ENCODE peak calls at places on chromosomes 6 and 20, in five cellular contexts. One of them, this sample, is unnamed.

GRCh38 chr6:3294921-3295871 is 36.4 kb downstream of the PSMG4 start:
- DNase-seq in cardiac fibroblast: no peak
- DNase-seq in neural crest cell: no peak
- DNase-seq in left ventricle myocardium inferior: no peak
- DNase-seq in osteocyte: no peak
- DNase-seq in this sample: no peak

GRCh38 chr6:10210052-10210451 is 204.8 kb downstream of the TFAP2A start:
- DNase-seq in cardiac fibroblast: peak
- DNase-seq in neural crest cell: no peak
- DNase-seq in left ventricle myocardium inferior: no peak
- DNase-seq in osteocyte: no peak
- DNase-seq in this sample: no peak

GRCh38 chr6:6179858-6180257 is 140.6 kb downstream of the F13A1 start:
- DNase-seq in cardiac fibroblast: no peak
- DNase-seq in neural crest cell: no peak
- DNase-seq in left ventricle myocardium inferior: no peak
- DNase-seq in osteocyte: no peak
- DNase-seq in this sample: peak

GRCh38 chr20:1912646-1913045 is 17.4 kb downstream of the SIRPA start:
- DNase-seq in cardiac fibroblast: no peak
- DNase-seq in neural crest cell: no peak
- DNase-seq in left ventricle myocardium inferior: no peak
- DNase-seq in osteocyte: no peak
- DNase-seq in this sample: no peak

GRCh38 chr20:50218987-50219435 is 28.4 kb downstream of the CEBPB start:
- DNase-seq in cardiac fibroblast: peak
- DNase-seq in neural crest cell: no peak
- DNase-seq in left ventricle myocardium inferior: no peak
- DNase-seq in osteocyte: no peak
- DNase-seq in this sample: peak

GRCh38 chr6:29553268-29554057 is 6.1 kb downstream of the UBD start:
- DNase-seq in cardiac fibroblast: peak
- DNase-seq in neural crest cell: peak
- DNase-seq in left ventricle myocardium inferior: peak
- DNase-seq in osteocyte: no peak
- DNase-seq in this sample: peak

GRCh38 chr6:12548526-12548925 is 168.0 kb upstream of the PHACTR1 start:
- DNase-seq in cardiac fibroblast: peak
- DNase-seq in neural crest cell: no peak
- DNase-seq in left ventricle myocardium inferior: no peak
- DNase-seq in osteocyte: no peak
- DNase-seq in this sample: no peak

GRCh38 chr20:17343631-17344447 is 117.0 kb downstream of the PCSK2 start:
- DNase-seq in cardiac fibroblast: no peak
- DNase-seq in neural crest cell: no peak
- DNase-seq in left ventricle myocardium inferior: no peak
- DNase-seq in osteocyte: no peak
- DNase-seq in this sample: no peak

GRCh38 chr6:162124710-162125435 is 602.7 kb downstream of the PRKN start:
- DNase-seq in cardiac fibroblast: no peak
- DNase-seq in neural crest cell: no peak
- DNase-seq in left ventricle myocardium inferior: no peak
- DNase-seq in osteocyte: no peak
- DNase-seq in this sample: no peak

GRCh38 chr6:36373368-36374009 is 14.0 kb downstream of the ETV7 start:
- DNase-seq in cardiac fibroblast: no peak
- DNase-seq in neural crest cell: no peak
- DNase-seq in left ventricle myocardium inferior: no peak
- DNase-seq in osteocyte: no peak
- DNase-seq in this sample: no peak

GRCh38 chr6:36780517-36781210 is 58.6 kb downstream of the CPNE5 start:
- DNase-seq in cardiac fibroblast: no peak
- DNase-seq in neural crest cell: no peak
- DNase-seq in left ventricle myocardium inferior: no peak
- DNase-seq in osteocyte: no peak
- DNase-seq in this sample: no peak

GRCh38 chr6:160996316-160996715 is 4.7 kb downstream of the MAP3K4 start:
- DNase-seq in cardiac fibroblast: peak
- DNase-seq in neural crest cell: no peak
- DNase-seq in left ventricle myocardium inferior: no peak
- DNase-seq in osteocyte: no peak
- DNase-seq in this sample: no peak

GRCh38 chr6:127481628-127482027 is 22.4 kb upstream of the KIAA0408 start:
- DNase-seq in cardiac fibroblast: peak
- DNase-seq in neural crest cell: no peak
- DNase-seq in left ventricle myocardium inferior: no peak
- DNase-seq in osteocyte: no peak
- DNase-seq in this sample: no peak

GRCh38 chr6:111709615-111710398 is 104.1 kb upstream of the TRAF3IP2 start:
- DNase-seq in cardiac fibroblast: peak
- DNase-seq in neural crest cell: no peak
- DNase-seq in left ventricle myocardium inferior: no peak
- DNase-seq in osteocyte: no peak
- DNase-seq in this sample: peak

GRCh38 chr6:111604259-111605099 is 1.2 kb downstream of the TRAF3IP2 start:
- DNase-seq in cardiac fibroblast: peak
- DNase-seq in neural crest cell: no peak
- DNase-seq in left ventricle myocardium inferior: peak
- DNase-seq in osteocyte: no peak
- DNase-seq in this sample: no peak

GRCh38 chr6:14729186-14729871 is 516.5 kb upstream of the JARID2 start:
- DNase-seq in cardiac fibroblast: no peak
- DNase-seq in neural crest cell: no peak
- DNase-seq in left ventricle myocardium inferior: no peak
- DNase-seq in osteocyte: no peak
- DNase-seq in this sample: no peak

GRCh38 chr6:37705239-37706051 is 7.8 kb upstream of the MDGA1 start:
- DNase-seq in cardiac fibroblast: peak
- DNase-seq in neural crest cell: peak
- DNase-seq in left ventricle myocardium inferior: peak
- DNase-seq in osteocyte: peak
- DNase-seq in this sample: peak

GRCh38 chr20:6562111-6562510 is 205.4 kb upstream of the BMP2 start:
- DNase-seq in cardiac fibroblast: peak
- DNase-seq in neural crest cell: no peak
- DNase-seq in left ventricle myocardium inferior: no peak
- DNase-seq in osteocyte: no peak
- DNase-seq in this sample: no peak

GRCh38 chr20:61922936-61923335 is 142.7 kb downstream of the TAF4 start:
- DNase-seq in cardiac fibroblast: no peak
- DNase-seq in neural crest cell: no peak
- DNase-seq in left ventricle myocardium inferior: no peak
- DNase-seq in osteocyte: no peak
- DNase-seq in this sample: no peak

GRCh38 chr6:46808806-46809205 is 15.6 kb downstream of the MEP1A start:
- DNase-seq in cardiac fibroblast: no peak
- DNase-seq in neural crest cell: no peak
- DNase-seq in left ventricle myocardium inferior: no peak
- DNase-seq in osteocyte: no peak
- DNase-seq in this sample: no peak

GRCh38 chr6:21594427-21595264 is 1.1 kb downstream of the SOX4 start:
- DNase-seq in cardiac fibroblast: peak
- DNase-seq in neural crest cell: peak
- DNase-seq in left ventricle myocardium inferior: peak
- DNase-seq in osteocyte: no peak
- DNase-seq in this sample: peak

GRCh38 chr6:142357879-142358278 is 56.1 kb downstream of the ADGRG6 start:
- DNase-seq in cardiac fibroblast: no peak
- DNase-seq in neural crest cell: no peak
- DNase-seq in left ventricle myocardium inferior: no peak
- DNase-seq in osteocyte: no peak
- DNase-seq in this sample: no peak

GRCh38 chr6:125869427-125869826 is 78.7 kb downstream of the NCOA7 start:
- DNase-seq in cardiac fibroblast: peak
- DNase-seq in neural crest cell: no peak
- DNase-seq in left ventricle myocardium inferior: peak
- DNase-seq in osteocyte: no peak
- DNase-seq in this sample: no peak

GRCh38 chr6:169725270-169726048 is 1.2 kb upstream of the PHF10 start:
- DNase-seq in cardiac fibroblast: peak
- DNase-seq in neural crest cell: peak
- DNase-seq in left ventricle myocardium inferior: peak
- DNase-seq in osteocyte: no peak
- DNase-seq in this sample: peak

GRCh38 chr6:160027076-160027475 is 58.2 kb downstream of the IGF2R start:
- DNase-seq in cardiac fibroblast: no peak
- DNase-seq in neural crest cell: no peak
- DNase-seq in left ventricle myocardium inferior: no peak
- DNase-seq in osteocyte: no peak
- DNase-seq in this sample: no peak

GRCh38 chr6:6581014-6581413 is 7.5 kb upstream of the LY86 start:
- DNase-seq in cardiac fibroblast: no peak
- DNase-seq in neural crest cell: no peak
- DNase-seq in left ventricle myocardium inferior: no peak
- DNase-seq in osteocyte: no peak
- DNase-seq in this sample: no peak

GRCh38 chr20:25547999-25548398 is 37.3 kb downstream of the NINL start:
- DNase-seq in cardiac fibroblast: no peak
- DNase-seq in neural crest cell: no peak
- DNase-seq in left ventricle myocardium inferior: no peak
- DNase-seq in osteocyte: no peak
- DNase-seq in this sample: no peak

GRCh38 chr6:2817778-2818443 is 23.8 kb downstream of the SERPINB1 start:
- DNase-seq in cardiac fibroblast: peak
- DNase-seq in neural crest cell: no peak
- DNase-seq in left ventricle myocardium inferior: no peak
- DNase-seq in osteocyte: no peak
- DNase-seq in this sample: no peak

DNA sequence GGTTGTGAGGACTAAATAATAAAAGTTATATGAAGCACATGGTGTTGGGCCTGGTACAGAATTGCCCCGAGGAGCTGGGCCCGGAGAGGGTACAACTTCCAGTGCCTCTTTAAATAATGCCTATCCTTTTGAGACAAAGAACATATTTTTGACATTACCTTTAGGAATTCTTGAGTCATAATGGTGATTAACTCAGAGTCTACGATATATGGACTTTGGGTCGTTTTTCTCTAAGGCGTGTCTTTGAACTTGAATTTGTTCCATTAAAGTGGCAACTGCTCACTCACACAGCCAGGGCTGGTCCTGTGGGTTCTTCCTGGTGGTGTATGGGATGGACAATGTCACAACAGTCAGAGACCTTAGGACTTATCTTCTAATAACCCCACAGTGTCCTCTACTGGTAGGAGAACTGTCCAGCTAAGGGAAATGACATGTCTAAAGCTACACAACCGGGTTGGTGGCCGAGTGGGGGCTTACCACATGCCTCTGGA is 106.5 kb downstream of the CDC5L start:
- DNase-seq in cardiac fibroblast: peak
- DNase-seq in neural crest cell: no peak
- DNase-seq in left ventricle myocardium inferior: no peak
- DNase-seq in osteocyte: no peak
- DNase-seq in this sample: no peak
- TF ChIP-seq CTCF in cardiac fibroblast: peak
- TF ChIP-seq CTCF in neural crest cell: no peak
- TF ChIP-seq CTCF in left ventricle myocardium inferior: peak
- TF ChIP-seq CTCF in osteocyte: peak
- TF ChIP-seq CTCF in this sample: no peak

GRCh38 chr6:71419954-71420692 is 131.5 kb downstream of the OGFRL1 start:
- DNase-seq in cardiac fibroblast: peak
- DNase-seq in neural crest cell: no peak
- DNase-seq in left ventricle myocardium inferior: peak
- DNase-seq in osteocyte: peak
- DNase-seq in this sample: peak
- TF ChIP-seq CTCF in cardiac fibroblast: no peak
- TF ChIP-seq CTCF in neural crest cell: peak
- TF ChIP-seq CTCF in left ventricle myocardium inferior: peak
- TF ChIP-seq CTCF in osteocyte: peak
- TF ChIP-seq CTCF in this sample: no peak

DNA sequence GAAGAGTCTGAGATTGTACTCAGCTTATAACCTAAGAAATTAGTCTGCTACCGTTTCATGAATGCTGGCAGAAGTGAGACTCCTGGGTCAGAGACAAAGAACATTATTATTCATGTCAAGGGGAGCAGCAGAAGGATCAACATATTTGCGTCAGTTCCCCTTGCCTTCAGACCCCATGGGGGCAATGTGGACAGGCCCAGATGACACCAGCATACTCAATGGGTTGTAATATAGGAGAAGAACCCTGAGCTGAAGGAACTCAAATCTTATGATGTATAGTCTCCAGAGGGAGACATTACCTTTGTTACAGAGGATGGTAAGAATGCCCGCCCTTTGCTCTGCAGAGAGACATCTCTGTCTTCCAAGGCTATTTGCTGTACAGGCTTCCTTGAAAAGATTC is 384.4 kb downstream of the EPM2A start:
- DNase-seq in cardiac fibroblast: no peak
- DNase-seq in neural crest cell: no peak
- DNase-seq in left ventricle myocardium inferior: no peak
- DNase-seq in osteocyte: no peak
- DNase-seq in this sample: no peak
- TF ChIP-seq CTCF in cardiac fibroblast: no peak
- TF ChIP-seq CTCF in neural crest cell: no peak
- TF ChIP-seq CTCF in left ventricle myocardium inferior: no peak
- TF ChIP-seq CTCF in osteocyte: no peak
- TF ChIP-seq CTCF in this sample: no peak

GRCh38 chr6:20353134-20353533 is 48.5 kb upstream of the E2F3 start:
- DNase-seq in cardiac fibroblast: no peak
- DNase-seq in neural crest cell: no peak
- DNase-seq in left ventricle myocardium inferior: no peak
- DNase-seq in osteocyte: no peak
- DNase-seq in this sample: no peak
- TF ChIP-seq CTCF in cardiac fibroblast: no peak
- TF ChIP-seq CTCF in neural crest cell: no peak
- TF ChIP-seq CTCF in left ventricle myocardium inferior: no peak
- TF ChIP-seq CTCF in osteocyte: no peak
- TF ChIP-seq CTCF in this sample: no peak

DNA sequence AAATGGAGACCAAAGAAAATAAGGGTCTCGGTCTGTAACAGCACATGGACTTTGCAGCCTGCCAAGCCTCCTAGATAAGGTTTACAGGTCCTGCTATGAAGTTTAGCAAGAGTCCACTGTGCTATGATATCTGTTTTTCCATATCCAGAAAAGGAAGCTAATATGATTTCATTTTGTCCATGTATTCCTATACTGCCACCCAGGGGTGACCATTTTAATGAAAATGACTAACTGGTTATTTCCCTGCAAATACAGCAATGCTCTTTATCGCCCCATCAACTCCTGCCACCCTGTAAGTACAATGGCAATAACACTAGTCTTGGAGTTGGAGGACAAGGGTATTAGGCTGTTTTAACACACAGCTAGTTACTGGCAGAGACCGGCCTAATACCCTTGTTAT is 115.2 kb upstream of the GLP1R start:
- DNase-seq in cardiac fibroblast: peak
- DNase-seq in neural crest cell: no peak
- DNase-seq in left ventricle myocardium inferior: no peak
- DNase-seq in osteocyte: no peak
- DNase-seq in this sample: no peak
- TF ChIP-seq CTCF in cardiac fibroblast: peak
- TF ChIP-seq CTCF in neural crest cell: peak
- TF ChIP-seq CTCF in left ventricle myocardium inferior: no peak
- TF ChIP-seq CTCF in osteocyte: peak
- TF ChIP-seq CTCF in this sample: no peak